ENCODE peak calls at places on chromosomes 3 and 15, in seven cellular contexts. N is mesothelial cell of epicardium; T is NCI-H2171 treated with DMSO at 0.1 percent for 48 hours; J is type B pancreatic cell; I is AG09319; C is activated CD4-positive, alpha-beta T cell treated with anti-CD3 and anti-CD28 coated beads, Interleukin-2, amount 50 U/mL, for 48 hours; U is KG1. H is an unnamed sample.
A peak's percentile ranks its signal among the peaks of the same experiment; 100 is the strongest.

GRCh38 chr15:40957581-40958051 is 4.3 kb downstream of the CHAC1 start:
- DNase-seq in N (no peak), T (peak; percentile 80), J (no peak), I (no peak), C (no peak), U (no peak), H (no peak)

GRCh38 chr15:70264014-70264492 is 166.3 kb upstream of the TLE3 start:
- DNase-seq in N (no peak), T (peak; percentile 88), J (no peak), I (no peak), C (no peak), U (peak; percentile 49), H (peak; percentile 85)

GRCh38 chr3:72380193-72380592 is 468.1 kb downstream of the SHQ1 start:
- DNase-seq in N (no peak), T (no peak), J (no peak), I (peak; percentile 8), C (no peak), U (no peak), H (no peak)

GRCh38 chr15:95470997-95471692 is 859.4 kb upstream of the NR2F2 start:
- DNase-seq in N (no peak), T (no peak), J (no peak), I (no peak), C (no peak), U (no peak), H (no peak)

GRCh38 chr3:184005981-184006507 is 11.6 kb downstream of the ABCC5 start:
- DNase-seq in N (peak; percentile 75), T (peak; percentile 99), J (peak; percentile 74), I (no peak), C (peak; percentile 4), U (no peak), H (peak; percentile 11)

GRCh38 chr15:35362195-35362829 is 183.7 kb downstream of the DPH6 start:
- DNase-seq in N (no peak), T (no peak), J (no peak), I (no peak), C (no peak), U (no peak), H (no peak)

GRCh38 chr15:74403590-74403919 is 30.2 kb downstream of the SEMA7A start:
- DNase-seq in N (no peak), T (no peak), J (no peak), I (no peak), C (no peak), U (no peak), H (no peak)

GRCh38 chr3:129315386-129315991 is 36.8 kb downstream of the HMCES start:
- DNase-seq in N (peak; percentile 58), T (peak; percentile 31), J (peak; percentile 71), I (no peak), C (peak; percentile 45), U (no peak), H (peak; percentile 61)

GRCh38 chr15:80804970-80805495 is 25.9 kb downstream of the CEMIP start:
- DNase-seq in N (no peak), T (peak; percentile 69), J (no peak), I (no peak), C (peak; percentile 14), U (no peak), H (no peak)

GRCh38 chr3:147119346-147119745 is 287.0 kb downstream of the ZIC4 start:
- DNase-seq in N (no peak), T (no peak), J (no peak), I (no peak), C (no peak), U (no peak), H (no peak)

GRCh38 chr3:76138921-76139320 is 353.6 kb upstream of the ZNF717 start:
- DNase-seq in N (no peak), T (no peak), J (no peak), I (no peak), C (no peak), U (no peak), H (no peak)

GRCh38 chr15:57865294-57865693 is 158.8 kb downstream of the POLR2M start:
- DNase-seq in N (no peak), T (no peak), J (no peak), I (no peak), C (no peak), U (no peak), H (peak; percentile 2)

GRCh38 chr3:50515565-50516047 is 12.2 kb upstream of the CACNA2D2 start:
- DNase-seq in N (peak; percentile 61), T (no peak), J (no peak), I (no peak), C (no peak), U (no peak), H (peak; percentile 28)

GRCh38 chr3:125207949-125208568 is 4.5 kb downstream of the SLC12A8 start:
- DNase-seq in N (no peak), T (no peak), J (peak; percentile 15), I (no peak), C (no peak), U (no peak), H (no peak)

GRCh38 chr3:185825639-185826481 is 1.0 kb upstream of the IGF2BP2 start:
- DNase-seq in N (peak; percentile 69), T (peak; percentile 4), J (peak; percentile 77), I (no peak), C (peak; percentile 53), U (no peak), H (peak; percentile 44)

GRCh38 chr3:71244153-71245051 is 339.1 kb downstream of the FOXP1 start:
- DNase-seq in N (no peak), T (no peak), J (no peak), I (no peak), C (no peak), U (no peak), H (no peak)

GRCh38 chr3:73215286-73215685 is 153.8 kb downstream of the EBLN2 start:
- DNase-seq in N (no peak), T (no peak), J (no peak), I (no peak), C (no peak), U (no peak), H (no peak)

GRCh38 chr3:183980408-183980807 is 37.3 kb downstream of the ABCC5 start:
- DNase-seq in N (no peak), T (peak; percentile 52), J (no peak), I (no peak), C (no peak), U (no peak), H (no peak)

GRCh38 chr3:46935168-46935858 is 41.2 kb downstream of the CCDC12 start:
- DNase-seq in N (peak; percentile 63), T (no peak), J (no peak), I (peak; percentile 81), C (no peak), U (no peak), H (peak; percentile 72)

GRCh38 chr15:41822471-41822870 is 5.4 kb upstream of the JMJD7 start:
- DNase-seq in N (no peak), T (no peak), J (no peak), I (no peak), C (no peak), U (no peak), H (no peak)